ENCODE peak calls at places on chromosome 3, in seven cellular contexts. One of them, this sample, is unnamed.
A peak's percentile ranks its signal among the peaks of the same experiment; 100 is the strongest.

GRCh38 chr3:72421786-72422185 is 426.5 kb downstream of the SHQ1 start:
- DNase-seq in amygdala: no peak
- DNase-seq in GM03348: no peak
- DNase-seq in stimulated activated CD4-positive, alpha-beta T cell treated with anti-CD3 and anti-CD28 coated beads, Interleukin-2, amount 100 ng/mL, for 48 hours: no peak
- DNase-seq in GDM1: no peak
- DNase-seq in activated CD4-positive, CD25-positive, alpha-beta regulatory T cell treated with anti-CD3 and anti-CD28 coated beads, Interleukin-2, amount 50 U/mL, for 72 hours: no peak
- DNase-seq in NCI-H1105: no peak
- DNase-seq in this sample: no peak

GRCh38 chr3:10351013-10351735 is 30.3 kb upstream of the SEC13 start:
- DNase-seq in amygdala: no peak
- DNase-seq in stimulated activated CD4-positive, alpha-beta T cell treated with anti-CD3 and anti-CD28 coated beads, Interleukin-2, amount 100 ng/mL, for 48 hours: no peak
- DNase-seq in GM03348: peak; percentile 39
- DNase-seq in activated CD4-positive, CD25-positive, alpha-beta regulatory T cell treated with anti-CD3 and anti-CD28 coated beads, Interleukin-2, amount 50 U/mL, for 72 hours: no peak
- DNase-seq in NCI-H1105: no peak
- DNase-seq in GDM1: no peak
- DNase-seq in this sample: no peak

GRCh38 chr3:38454179-38454883 is 641 bp downstream of the ACVR2B start:
- DNase-seq in activated CD4-positive, CD25-positive, alpha-beta regulatory T cell treated with anti-CD3 and anti-CD28 coated beads, Interleukin-2, amount 50 U/mL, for 72 hours: peak; percentile 49
- DNase-seq in GDM1: no peak
- DNase-seq in GM03348: peak; percentile 77
- DNase-seq in NCI-H1105: no peak
- DNase-seq in amygdala: no peak
- DNase-seq in stimulated activated CD4-positive, alpha-beta T cell treated with anti-CD3 and anti-CD28 coated beads, Interleukin-2, amount 100 ng/mL, for 48 hours: peak; percentile 1
- DNase-seq in this sample: peak; percentile 32

GRCh38 chr3:191499307-191500125 is 38.6 kb downstream of the PYDC2 start:
- DNase-seq in activated CD4-positive, CD25-positive, alpha-beta regulatory T cell treated with anti-CD3 and anti-CD28 coated beads, Interleukin-2, amount 50 U/mL, for 72 hours: no peak
- DNase-seq in NCI-H1105: peak; percentile 76
- DNase-seq in stimulated activated CD4-positive, alpha-beta T cell treated with anti-CD3 and anti-CD28 coated beads, Interleukin-2, amount 100 ng/mL, for 48 hours: no peak
- DNase-seq in GDM1: no peak
- DNase-seq in GM03348: peak; percentile 40
- DNase-seq in amygdala: peak; percentile 23
- DNase-seq in this sample: no peak

GRCh38 chr3:186054481-186055399 is 54.1 kb downstream of the ETV5 start:
- DNase-seq in GDM1: no peak
- DNase-seq in amygdala: no peak
- DNase-seq in stimulated activated CD4-positive, alpha-beta T cell treated with anti-CD3 and anti-CD28 coated beads, Interleukin-2, amount 100 ng/mL, for 48 hours: no peak
- DNase-seq in GM03348: no peak
- DNase-seq in activated CD4-positive, CD25-positive, alpha-beta regulatory T cell treated with anti-CD3 and anti-CD28 coated beads, Interleukin-2, amount 50 U/mL, for 72 hours: no peak
- DNase-seq in NCI-H1105: peak; percentile 67
- DNase-seq in this sample: no peak

GRCh38 chr3:121493431-121493830 is 52.4 kb downstream of the POLQ start:
- DNase-seq in GM03348: no peak
- DNase-seq in GDM1: no peak
- DNase-seq in NCI-H1105: no peak
- DNase-seq in activated CD4-positive, CD25-positive, alpha-beta regulatory T cell treated with anti-CD3 and anti-CD28 coated beads, Interleukin-2, amount 50 U/mL, for 72 hours: no peak
- DNase-seq in stimulated activated CD4-positive, alpha-beta T cell treated with anti-CD3 and anti-CD28 coated beads, Interleukin-2, amount 100 ng/mL, for 48 hours: no peak
- DNase-seq in amygdala: no peak
- DNase-seq in this sample: no peak

GRCh38 chr3:106740116-106740515 is 637.1 kb upstream of the CCDC54 start:
- DNase-seq in amygdala: no peak
- DNase-seq in stimulated activated CD4-positive, alpha-beta T cell treated with anti-CD3 and anti-CD28 coated beads, Interleukin-2, amount 100 ng/mL, for 48 hours: no peak
- DNase-seq in GM03348: peak; percentile 39
- DNase-seq in GDM1: no peak
- DNase-seq in activated CD4-positive, CD25-positive, alpha-beta regulatory T cell treated with anti-CD3 and anti-CD28 coated beads, Interleukin-2, amount 50 U/mL, for 72 hours: no peak
- DNase-seq in NCI-H1105: no peak
- DNase-seq in this sample: no peak

GRCh38 chr3:18649666-18650363 is 224.7 kb upstream of the SATB1 start:
- DNase-seq in activated CD4-positive, CD25-positive, alpha-beta regulatory T cell treated with anti-CD3 and anti-CD28 coated beads, Interleukin-2, amount 50 U/mL, for 72 hours: peak; percentile 39
- DNase-seq in GDM1: no peak
- DNase-seq in GM03348: no peak
- DNase-seq in amygdala: no peak
- DNase-seq in stimulated activated CD4-positive, alpha-beta T cell treated with anti-CD3 and anti-CD28 coated beads, Interleukin-2, amount 100 ng/mL, for 48 hours: peak; percentile 53
- DNase-seq in NCI-H1105: no peak
- DNase-seq in this sample: no peak

GRCh38 chr3:17915341-17915740 is 172.9 kb upstream of the TBC1D5 start:
- DNase-seq in GDM1: no peak
- DNase-seq in activated CD4-positive, CD25-positive, alpha-beta regulatory T cell treated with anti-CD3 and anti-CD28 coated beads, Interleukin-2, amount 50 U/mL, for 72 hours: no peak
- DNase-seq in amygdala: no peak
- DNase-seq in NCI-H1105: no peak
- DNase-seq in GM03348: peak; percentile 6
- DNase-seq in stimulated activated CD4-positive, alpha-beta T cell treated with anti-CD3 and anti-CD28 coated beads, Interleukin-2, amount 100 ng/mL, for 48 hours: no peak
- DNase-seq in this sample: no peak

GRCh38 chr3:121443456-121443855 is 102.3 kb downstream of the POLQ start:
- DNase-seq in activated CD4-positive, CD25-positive, alpha-beta regulatory T cell treated with anti-CD3 and anti-CD28 coated beads, Interleukin-2, amount 50 U/mL, for 72 hours: no peak
- DNase-seq in stimulated activated CD4-positive, alpha-beta T cell treated with anti-CD3 and anti-CD28 coated beads, Interleukin-2, amount 100 ng/mL, for 48 hours: no peak
- DNase-seq in NCI-H1105: no peak
- DNase-seq in amygdala: no peak
- DNase-seq in GM03348: no peak
- DNase-seq in GDM1: no peak
- DNase-seq in this sample: no peak

GRCh38 chr3:39108309-39108708 is 829 bp downstream of the TTC21A start:
- DNase-seq in stimulated activated CD4-positive, alpha-beta T cell treated with anti-CD3 and anti-CD28 coated beads, Interleukin-2, amount 100 ng/mL, for 48 hours: no peak
- DNase-seq in GM03348: no peak
- DNase-seq in NCI-H1105: no peak
- DNase-seq in activated CD4-positive, CD25-positive, alpha-beta regulatory T cell treated with anti-CD3 and anti-CD28 coated beads, Interleukin-2, amount 50 U/mL, for 72 hours: no peak
- DNase-seq in amygdala: no peak
- DNase-seq in GDM1: no peak
- DNase-seq in this sample: no peak

GRCh38 chr3:27216955-27217552 is 152.1 kb downstream of the NEK10 start:
- DNase-seq in amygdala: no peak
- DNase-seq in stimulated activated CD4-positive, alpha-beta T cell treated with anti-CD3 and anti-CD28 coated beads, Interleukin-2, amount 100 ng/mL, for 48 hours: no peak
- DNase-seq in GDM1: no peak
- DNase-seq in NCI-H1105: no peak
- DNase-seq in activated CD4-positive, CD25-positive, alpha-beta regulatory T cell treated with anti-CD3 and anti-CD28 coated beads, Interleukin-2, amount 50 U/mL, for 72 hours: no peak
- DNase-seq in GM03348: peak; percentile 39
- DNase-seq in this sample: no peak

GRCh38 chr3:197216169-197216860 is 82.1 kb downstream of the DLG1 start:
- DNase-seq in amygdala: no peak
- DNase-seq in NCI-H1105: no peak
- DNase-seq in GM03348: peak; percentile 53
- DNase-seq in stimulated activated CD4-positive, alpha-beta T cell treated with anti-CD3 and anti-CD28 coated beads, Interleukin-2, amount 100 ng/mL, for 48 hours: no peak
- DNase-seq in activated CD4-positive, CD25-positive, alpha-beta regulatory T cell treated with anti-CD3 and anti-CD28 coated beads, Interleukin-2, amount 50 U/mL, for 72 hours: no peak
- DNase-seq in GDM1: no peak
- DNase-seq in this sample: no peak

GRCh38 chr3:59502806-59503205 is 453.0 kb upstream of the CFAP20DC start:
- DNase-seq in GM03348: peak; percentile 79
- DNase-seq in amygdala: no peak
- DNase-seq in GDM1: no peak
- DNase-seq in activated CD4-positive, CD25-positive, alpha-beta regulatory T cell treated with anti-CD3 and anti-CD28 coated beads, Interleukin-2, amount 50 U/mL, for 72 hours: no peak
- DNase-seq in NCI-H1105: no peak
- DNase-seq in stimulated activated CD4-positive, alpha-beta T cell treated with anti-CD3 and anti-CD28 coated beads, Interleukin-2, amount 100 ng/mL, for 48 hours: peak; percentile 20
- DNase-seq in this sample: no peak

GRCh38 chr3:13508496-13508895 is 28.4 kb downstream of the HDAC11 start:
- DNase-seq in NCI-H1105: no peak
- DNase-seq in activated CD4-positive, CD25-positive, alpha-beta regulatory T cell treated with anti-CD3 and anti-CD28 coated beads, Interleukin-2, amount 50 U/mL, for 72 hours: no peak
- DNase-seq in GM03348: no peak
- DNase-seq in amygdala: no peak
- DNase-seq in GDM1: no peak
- DNase-seq in stimulated activated CD4-positive, alpha-beta T cell treated with anti-CD3 and anti-CD28 coated beads, Interleukin-2, amount 100 ng/mL, for 48 hours: no peak
- DNase-seq in this sample: no peak

GRCh38 chr3:51934991-51935885 is 6.5 kb downstream of the RRP9 start:
- DNase-seq in GM03348: no peak
- DNase-seq in activated CD4-positive, CD25-positive, alpha-beta regulatory T cell treated with anti-CD3 and anti-CD28 coated beads, Interleukin-2, amount 50 U/mL, for 72 hours: no peak
- DNase-seq in NCI-H1105: no peak
- DNase-seq in stimulated activated CD4-positive, alpha-beta T cell treated with anti-CD3 and anti-CD28 coated beads, Interleukin-2, amount 100 ng/mL, for 48 hours: no peak
- DNase-seq in amygdala: no peak
- DNase-seq in GDM1: no peak
- DNase-seq in this sample: no peak

GRCh38 chr3:55189359-55189801 is 261.5 kb upstream of the LRTM1 start:
- DNase-seq in GM03348: peak; percentile 40
- DNase-seq in GDM1: no peak
- DNase-seq in stimulated activated CD4-positive, alpha-beta T cell treated with anti-CD3 and anti-CD28 coated beads, Interleukin-2, amount 100 ng/mL, for 48 hours: no peak
- DNase-seq in activated CD4-positive, CD25-positive, alpha-beta regulatory T cell treated with anti-CD3 and anti-CD28 coated beads, Interleukin-2, amount 50 U/mL, for 72 hours: no peak
- DNase-seq in NCI-H1105: no peak
- DNase-seq in amygdala: no peak
- DNase-seq in this sample: no peak

GRCh38 chr3:154615451-154615850 is 185.5 kb upstream of the GPR149 start:
- DNase-seq in GM03348: no peak
- DNase-seq in NCI-H1105: peak; percentile 43
- DNase-seq in activated CD4-positive, CD25-positive, alpha-beta regulatory T cell treated with anti-CD3 and anti-CD28 coated beads, Interleukin-2, amount 50 U/mL, for 72 hours: no peak
- DNase-seq in stimulated activated CD4-positive, alpha-beta T cell treated with anti-CD3 and anti-CD28 coated beads, Interleukin-2, amount 100 ng/mL, for 48 hours: no peak
- DNase-seq in GDM1: no peak
- DNase-seq in amygdala: no peak
- DNase-seq in this sample: no peak

GRCh38 chr3:136380530-136380929 is 130.4 kb downstream of the PCCB start:
- DNase-seq in GDM1: no peak
- DNase-seq in GM03348: no peak
- DNase-seq in stimulated activated CD4-positive, alpha-beta T cell treated with anti-CD3 and anti-CD28 coated beads, Interleukin-2, amount 100 ng/mL, for 48 hours: no peak
- DNase-seq in amygdala: no peak
- DNase-seq in activated CD4-positive, CD25-positive, alpha-beta regulatory T cell treated with anti-CD3 and anti-CD28 coated beads, Interleukin-2, amount 50 U/mL, for 72 hours: no peak
- DNase-seq in NCI-H1105: no peak
- DNase-seq in this sample: no peak

GRCh38 chr3:69129531-69129930 is 7.1 kb upstream of the LMOD3 start:
- DNase-seq in stimulated activated CD4-positive, alpha-beta T cell treated with anti-CD3 and anti-CD28 coated beads, Interleukin-2, amount 100 ng/mL, for 48 hours: no peak
- DNase-seq in GDM1: no peak
- DNase-seq in NCI-H1105: no peak
- DNase-seq in GM03348: peak; percentile 42
- DNase-seq in amygdala: no peak
- DNase-seq in activated CD4-positive, CD25-positive, alpha-beta regulatory T cell treated with anti-CD3 and anti-CD28 coated beads, Interleukin-2, amount 50 U/mL, for 72 hours: no peak
- DNase-seq in this sample: no peak

GRCh38 chr3:52056521-52056967 is at the start of gene DUSP7:
- DNase-seq in activated CD4-positive, CD25-positive, alpha-beta regulatory T cell treated with anti-CD3 and anti-CD28 coated beads, Interleukin-2, amount 50 U/mL, for 72 hours: peak; percentile 72
- DNase-seq in amygdala: no peak
- DNase-seq in NCI-H1105: peak; percentile 39
- DNase-seq in stimulated activated CD4-positive, alpha-beta T cell treated with anti-CD3 and anti-CD28 coated beads, Interleukin-2, amount 100 ng/mL, for 48 hours: peak; percentile 57
- DNase-seq in GM03348: peak; percentile 90
- DNase-seq in GDM1: peak; percentile 73
- DNase-seq in this sample: peak; percentile 58

GRCh38 chr3:175338775-175339535 is 479.8 kb downstream of the NAALADL2 start:
- DNase-seq in stimulated activated CD4-positive, alpha-beta T cell treated with anti-CD3 and anti-CD28 coated beads, Interleukin-2, amount 100 ng/mL, for 48 hours: no peak
- DNase-seq in NCI-H1105: no peak
- DNase-seq in GM03348: peak; percentile 55
- DNase-seq in activated CD4-positive, CD25-positive, alpha-beta regulatory T cell treated with anti-CD3 and anti-CD28 coated beads, Interleukin-2, amount 50 U/mL, for 72 hours: no peak
- DNase-seq in amygdala: no peak
- DNase-seq in GDM1: no peak
- DNase-seq in this sample: no peak

GRCh38 chr3:80733522-80734176 is 965.9 kb upstream of the ROBO1 start:
- DNase-seq in amygdala: no peak
- DNase-seq in activated CD4-positive, CD25-positive, alpha-beta regulatory T cell treated with anti-CD3 and anti-CD28 coated beads, Interleukin-2, amount 50 U/mL, for 72 hours: no peak
- DNase-seq in stimulated activated CD4-positive, alpha-beta T cell treated with anti-CD3 and anti-CD28 coated beads, Interleukin-2, amount 100 ng/mL, for 48 hours: no peak
- DNase-seq in GDM1: no peak
- DNase-seq in NCI-H1105: no peak
- DNase-seq in GM03348: peak; percentile 1
- DNase-seq in this sample: no peak

GRCh38 chr3:189117087-189117486 is 54.7 kb upstream of the TPRG1 start:
- DNase-seq in NCI-H1105: no peak
- DNase-seq in GDM1: no peak
- DNase-seq in amygdala: no peak
- DNase-seq in GM03348: no peak
- DNase-seq in stimulated activated CD4-positive, alpha-beta T cell treated with anti-CD3 and anti-CD28 coated beads, Interleukin-2, amount 100 ng/mL, for 48 hours: no peak
- DNase-seq in activated CD4-positive, CD25-positive, alpha-beta regulatory T cell treated with anti-CD3 and anti-CD28 coated beads, Interleukin-2, amount 50 U/mL, for 72 hours: no peak
- DNase-seq in this sample: no peak

GRCh38 chr3:14135581-14135980 is 10.7 kb downstream of the TMEM43 start:
- DNase-seq in NCI-H1105: no peak
- DNase-seq in activated CD4-positive, CD25-positive, alpha-beta regulatory T cell treated with anti-CD3 and anti-CD28 coated beads, Interleukin-2, amount 50 U/mL, for 72 hours: no peak
- DNase-seq in GM03348: no peak
- DNase-seq in stimulated activated CD4-positive, alpha-beta T cell treated with anti-CD3 and anti-CD28 coated beads, Interleukin-2, amount 100 ng/mL, for 48 hours: no peak
- DNase-seq in amygdala: no peak
- DNase-seq in GDM1: no peak
- DNase-seq in this sample: no peak

GRCh38 chr3:19866751-19867347 is 67.2 kb downstream of the EFHB start:
- DNase-seq in NCI-H1105: no peak
- DNase-seq in activated CD4-positive, CD25-positive, alpha-beta regulatory T cell treated with anti-CD3 and anti-CD28 coated beads, Interleukin-2, amount 50 U/mL, for 72 hours: no peak
- DNase-seq in GDM1: peak; percentile 34
- DNase-seq in stimulated activated CD4-positive, alpha-beta T cell treated with anti-CD3 and anti-CD28 coated beads, Interleukin-2, amount 100 ng/mL, for 48 hours: peak; percentile 37
- DNase-seq in GM03348: peak; percentile 68
- DNase-seq in amygdala: peak; percentile 4
- DNase-seq in this sample: no peak

GRCh38 chr3:99648496-99648895 is 10.1 kb downstream of the COL8A1 start:
- DNase-seq in activated CD4-positive, CD25-positive, alpha-beta regulatory T cell treated with anti-CD3 and anti-CD28 coated beads, Interleukin-2, amount 50 U/mL, for 72 hours: no peak
- DNase-seq in amygdala: no peak
- DNase-seq in NCI-H1105: no peak
- DNase-seq in stimulated activated CD4-positive, alpha-beta T cell treated with anti-CD3 and anti-CD28 coated beads, Interleukin-2, amount 100 ng/mL, for 48 hours: no peak
- DNase-seq in GM03348: no peak
- DNase-seq in GDM1: no peak
- DNase-seq in this sample: no peak

GRCh38 chr3:172181936-172182708 is 142.7 kb downstream of the FNDC3B start:
- DNase-seq in NCI-H1105: no peak
- DNase-seq in GDM1: no peak
- DNase-seq in amygdala: no peak
- DNase-seq in GM03348: peak; percentile 17
- DNase-seq in stimulated activated CD4-positive, alpha-beta T cell treated with anti-CD3 and anti-CD28 coated beads, Interleukin-2, amount 100 ng/mL, for 48 hours: no peak
- DNase-seq in activated CD4-positive, CD25-positive, alpha-beta regulatory T cell treated with anti-CD3 and anti-CD28 coated beads, Interleukin-2, amount 50 U/mL, for 72 hours: no peak
- DNase-seq in this sample: no peak

GRCh38 chr3:48474619-48475018 is 28.1 kb downstream of the ATRIP start:
- DNase-seq in amygdala: no peak
- DNase-seq in stimulated activated CD4-positive, alpha-beta T cell treated with anti-CD3 and anti-CD28 coated beads, Interleukin-2, amount 100 ng/mL, for 48 hours: no peak
- DNase-seq in activated CD4-positive, CD25-positive, alpha-beta regulatory T cell treated with anti-CD3 and anti-CD28 coated beads, Interleukin-2, amount 50 U/mL, for 72 hours: no peak
- DNase-seq in NCI-H1105: no peak
- DNase-seq in GM03348: no peak
- DNase-seq in GDM1: no peak
- DNase-seq in this sample: no peak

GRCh38 chr3:62238431-62238830 is 134.9 kb downstream of the FEZF2 start:
- DNase-seq in amygdala: no peak
- DNase-seq in activated CD4-positive, CD25-positive, alpha-beta regulatory T cell treated with anti-CD3 and anti-CD28 coated beads, Interleukin-2, amount 50 U/mL, for 72 hours: no peak
- DNase-seq in NCI-H1105: no peak
- DNase-seq in stimulated activated CD4-positive, alpha-beta T cell treated with anti-CD3 and anti-CD28 coated beads, Interleukin-2, amount 100 ng/mL, for 48 hours: no peak
- DNase-seq in GDM1: no peak
- DNase-seq in GM03348: no peak
- DNase-seq in this sample: no peak

GRCh38 chr3:53254810-53255359 is 937 bp downstream of the TKT start:
- DNase-seq in NCI-H1105: peak; percentile 18
- DNase-seq in stimulated activated CD4-positive, alpha-beta T cell treated with anti-CD3 and anti-CD28 coated beads, Interleukin-2, amount 100 ng/mL, for 48 hours: peak; percentile 40
- DNase-seq in activated CD4-positive, CD25-positive, alpha-beta regulatory T cell treated with anti-CD3 and anti-CD28 coated beads, Interleukin-2, amount 50 U/mL, for 72 hours: peak; percentile 59
- DNase-seq in amygdala: no peak
- DNase-seq in GDM1: peak; percentile 13
- DNase-seq in GM03348: peak; percentile 79
- DNase-seq in this sample: peak; percentile 25

GRCh38 chr3:132695006-132695405 is 27.2 kb downstream of the NPHP3 start:
- DNase-seq in stimulated activated CD4-positive, alpha-beta T cell treated with anti-CD3 and anti-CD28 coated beads, Interleukin-2, amount 100 ng/mL, for 48 hours: no peak
- DNase-seq in activated CD4-positive, CD25-positive, alpha-beta regulatory T cell treated with anti-CD3 and anti-CD28 coated beads, Interleukin-2, amount 50 U/mL, for 72 hours: no peak
- DNase-seq in NCI-H1105: no peak
- DNase-seq in GDM1: no peak
- DNase-seq in amygdala: no peak
- DNase-seq in GM03348: no peak
- DNase-seq in this sample: no peak

GRCh38 chr3:111732248-111732879 is 126.7 kb upstream of the PHLDB2 start:
- DNase-seq in GDM1: no peak
- DNase-seq in GM03348: no peak
- DNase-seq in amygdala: no peak
- DNase-seq in NCI-H1105: no peak
- DNase-seq in stimulated activated CD4-positive, alpha-beta T cell treated with anti-CD3 and anti-CD28 coated beads, Interleukin-2, amount 100 ng/mL, for 48 hours: no peak
- DNase-seq in activated CD4-positive, CD25-positive, alpha-beta regulatory T cell treated with anti-CD3 and anti-CD28 coated beads, Interleukin-2, amount 50 U/mL, for 72 hours: no peak
- DNase-seq in this sample: no peak

This sample was measured in T-helper 17 cell.